ENCODE peak calls at places on chromosomes 16 and 17, in six cellular contexts. M, Y, Z, Q, E and K are unnamed samples.

GRCh38 chr16:70688266-70688742 is 2.5 kb upstream of the MTSS2 start:
- DNase-seq in M (no peak), Z (peak; percentile 91), Q (peak; percentile 63), Y (peak; percentile 74), E (no peak), K (peak; percentile 39)

GRCh38 chr16:21163576-21163975 is 5.1 kb downstream of the LDAF1 start:
- DNase-seq in Y (no peak), Q (no peak), Z (no peak), M (no peak), E (no peak), K (no peak)

GRCh38 chr17:60401819-60402218 is 9.9 kb upstream of the USP32 start:
- DNase-seq in Y (no peak), M (no peak), E (no peak), Z (no peak), Q (no peak), K (no peak)

GRCh38 chr16:86122681-86123342 is 223.8 kb downstream of the IRF8 start:
- DNase-seq in Y (no peak), Z (no peak), E (no peak), Q (no peak), M (no peak), K (no peak)

GRCh38 chr16:971582-971905 is 760 bp upstream of the LMF1 start:
- DNase-seq in Y (no peak), Q (no peak), E (no peak), Z (no peak), M (no peak), K (no peak)

GRCh38 chr17:44197980-44198720 is 1.5 kb downstream of the ATXN7L3 start:
- DNase-seq in M (no peak), E (peak; percentile 45), Q (peak; percentile 42), Y (peak; percentile 53), Z (peak; percentile 71), K (peak; percentile 81)

GRCh38 chr17:7982171-7982570 is 20.2 kb upstream of the GUCY2D start:
- DNase-seq in Q (no peak), Z (peak; percentile 54), M (no peak), Y (peak; percentile 57), E (no peak), K (peak; percentile 81)

GRCh38 chr17:43892672-43892975 is 14.7 kb downstream of the MPP2 start:
- DNase-seq in Q (no peak), Z (no peak), M (no peak), E (no peak), Y (no peak), K (no peak)

GRCh38 chr17:78679495-78680395 is 102.3 kb downstream of the CYTH1 start:
- DNase-seq in M (no peak), Z (no peak), Y (no peak), E (no peak), Q (no peak), K (no peak)

GRCh38 chr16:85153656-85154091 is 41.4 kb upstream of the CIBAR2 start:
- DNase-seq in Z (no peak), E (no peak), M (no peak), Y (no peak), Q (no peak), K (no peak)

GRCh38 chr17:51475650-51476221 is 215.4 kb downstream of the UTP18 start:
- DNase-seq in Z (no peak), Y (no peak), Q (no peak), E (no peak), M (no peak), K (no peak)

GRCh38 chr17:59678946-59679345 is 28.3 kb downstream of the PTRH2 start:
- DNase-seq in Z (no peak), Q (no peak), E (no peak), Y (no peak), M (no peak), K (no peak)

GRCh38 chr17:57880086-57880456 is 30.2 kb upstream of the MRPS23 start:
- DNase-seq in Y (no peak), Z (no peak), Q (no peak), M (no peak), E (no peak), K (no peak)

GRCh38 chr17:78789663-78790181 is 7.6 kb upstream of the CYTH1 start:
- DNase-seq in E (no peak), M (no peak), Y (peak; percentile 63), Q (peak; percentile 79), Z (peak; percentile 68), K (peak; percentile 82)

GRCh38 chr16:72203401-72203800 is 31.4 kb upstream of the PMFBP1 start:
- DNase-seq in Z (peak; percentile 40), E (no peak), Q (no peak), Y (peak; percentile 53), M (no peak), K (peak; percentile 29)

DNA sequence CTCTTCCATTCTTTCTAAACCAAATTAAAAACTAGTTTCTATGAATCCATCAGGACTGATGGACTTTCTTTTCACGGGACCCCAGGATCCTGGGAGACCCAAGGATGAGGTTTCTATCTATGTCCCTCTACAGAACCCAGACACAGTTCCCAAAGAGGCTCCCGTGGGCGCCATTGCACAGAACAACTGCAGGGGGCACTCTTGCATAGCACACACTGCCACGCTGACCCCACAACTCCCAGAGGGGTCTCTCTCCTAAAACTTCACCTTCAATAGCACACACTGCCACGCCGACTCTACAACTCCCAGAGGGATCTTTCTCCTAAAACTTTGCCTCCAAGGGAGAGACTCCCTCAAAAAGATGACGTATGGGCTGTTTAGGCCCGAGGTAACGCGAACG is 9.0 kb downstream of the ABR start:
- DNase-seq in E (no peak), Y (no peak), Z (no peak), M (no peak), Q (no peak), K (no peak)
- TF ChIP-seq CTCF in E (peak; percentile 53), Y (peak; percentile 5), Z (no peak), M (peak; percentile 25), Q (no peak), K (no peak)

DNA sequence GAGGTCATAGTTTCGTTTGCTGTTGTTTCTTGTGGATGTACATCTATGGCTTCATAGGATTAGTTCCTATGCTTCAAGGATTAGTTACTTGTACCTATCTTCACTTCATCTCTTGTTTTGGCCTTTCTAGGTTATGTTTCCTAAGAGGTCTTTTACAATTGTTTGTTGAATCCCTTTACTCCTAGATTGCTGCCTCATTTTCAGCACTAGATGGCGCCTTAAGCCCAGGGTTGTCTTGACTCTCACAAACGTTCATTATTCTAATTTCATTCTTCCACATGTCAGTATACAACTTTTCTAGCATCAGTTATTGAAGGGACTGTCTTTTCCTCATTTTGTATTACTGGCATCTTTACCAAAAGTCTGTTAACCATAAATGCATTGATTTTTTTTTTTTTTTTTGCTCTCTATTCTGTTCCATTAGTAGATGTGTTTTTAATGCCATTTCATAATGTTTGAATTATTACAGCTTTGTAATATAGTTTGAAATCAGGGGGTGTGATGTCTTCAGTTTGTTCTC is 45.0 kb upstream of the NACA2 start:
- DNase-seq in E (peak; percentile 55), Q (peak; percentile 17), M (peak; percentile 16), Y (peak; percentile 79), Z (peak; percentile 74), K (peak; percentile 79)
- TF ChIP-seq CTCF in E (peak; percentile 92), Q (peak; percentile 50), M (peak; percentile 82), Y (peak; percentile 85), Z (peak; percentile 79), K (peak; percentile 86)

DNA sequence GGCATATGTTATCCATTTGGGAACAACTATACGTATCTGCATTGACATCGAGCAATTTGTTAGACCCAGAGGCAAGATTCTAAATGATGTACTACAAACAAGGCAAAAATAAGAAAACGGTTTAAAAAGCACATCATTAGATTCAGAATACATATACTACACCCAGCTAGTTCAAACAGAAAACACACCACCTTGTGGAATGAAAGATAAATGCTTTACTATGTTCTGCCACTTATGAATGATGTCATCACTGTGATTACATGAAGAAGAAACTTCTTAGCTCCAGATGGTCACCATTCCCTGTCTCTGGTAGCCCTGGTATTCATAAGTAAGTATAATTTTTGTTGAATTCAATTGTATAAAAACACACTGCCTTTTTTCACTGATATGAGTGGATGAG is 7.8 kb downstream of the NACA2 start:
- DNase-seq in Y (peak; percentile 62), M (no peak), Z (peak; percentile 52), Q (no peak), E (no peak), K (peak; percentile 77)
- TF ChIP-seq CTCF in Y (peak; percentile 38), M (no peak), Z (peak; percentile 34), Q (peak; percentile 22), E (peak; percentile 23), K (peak; percentile 9)

GRCh38 chr17:35496470-35497290 is 40.8 kb downstream of the SLFN12L start:
- DNase-seq in Z (no peak), Y (no peak), Q (no peak), E (no peak), M (no peak), K (no peak)

GRCh38 chr17:35489944-35490343 is 41.4 kb upstream of the SLFN13 start:
- DNase-seq in Z (no peak), E (no peak), M (no peak), Q (no peak), Y (no peak), K (no peak)

GRCh38 chr17:35491417-35491816 is 42.9 kb upstream of the SLFN13 start:
- DNase-seq in E (no peak), Y (no peak), Q (no peak), M (no peak), Z (no peak), K (no peak)

GRCh38 chr17:35498429-35499178 is 38.9 kb downstream of the SLFN12L start:
- DNase-seq in Z (no peak), M (no peak), E (no peak), Q (no peak), Y (no peak), K (no peak)

DNA sequence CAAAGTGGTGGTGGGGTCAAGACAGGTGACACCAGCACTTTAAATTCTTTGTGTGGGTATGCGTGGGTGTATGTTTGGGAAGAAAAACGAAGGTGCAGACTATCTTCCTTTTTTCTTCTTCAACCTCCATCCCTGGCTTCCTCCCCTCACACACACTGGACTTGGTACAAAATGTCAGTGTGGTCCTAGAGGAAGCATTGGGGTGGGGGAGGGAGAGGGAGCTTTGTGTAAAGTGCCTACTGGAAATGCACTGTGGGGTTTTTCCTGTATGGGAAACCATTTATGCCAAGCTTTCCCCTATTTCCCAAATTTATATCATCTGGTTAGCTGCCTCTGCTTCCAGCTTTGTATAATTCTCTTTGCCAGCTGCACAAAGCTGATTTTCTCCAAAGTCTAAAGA is 44.4 kb downstream of the SLFN12L start:
- DNase-seq in Z (no peak), Q (no peak), M (no peak), E (no peak), Y (no peak), K (no peak)
- TF ChIP-seq CTCF in Z (no peak), Q (no peak), M (no peak), E (no peak), Y (no peak), K (no peak)